ENCODE peak calls at places on chromosomes 5 and 9, in four cellular contexts. F is mucosa of descending colon; D is activated CD8-positive, alpha-beta memory T cell treated with anti-CD3 and anti-CD28 coated beads, Interleukin-2, amount 50 U/mL, for 4 hours; W is glomerular endothelial cell. N is an unnamed sample.

GRCh38 chr5:1568201-1568979 is 44.6 kb upstream of the LPCAT1 start:
- DNase-seq in D (no peak), W (peak), F (no peak), N (peak)

GRCh38 chr5:17359451-17359965 is 138.5 kb upstream of the TAF11L2 start:
- DNase-seq in D (no peak), F (peak), W (no peak), N (no peak)

GRCh38 chr5:76999451-76999850 is 30.8 kb upstream of the AGGF1 start:
- DNase-seq in D (no peak), W (no peak), F (no peak), N (no peak)

GRCh38 chr5:15794117-15794985 is 294.4 kb downstream of the FBXL7 start:
- DNase-seq in W (no peak), D (no peak), F (no peak), N (no peak)

GRCh38 chr9:112086627-112087026 is 88.5 kb downstream of the SUSD1 start:
- DNase-seq in W (no peak), D (no peak), F (no peak), N (no peak)

GRCh38 chr9:124212381-124213050 is 45.2 kb upstream of the NEK6 start:
- DNase-seq in D (peak), W (no peak), F (no peak), N (no peak)

GRCh38 chr5:141507387-141508091 is 18.7 kb downstream of the PCDHGC5 start:
- DNase-seq in F (no peak), D (no peak), W (no peak), N (no peak)

GRCh38 chr5:95486185-95486584 is 68.6 kb downstream of the SKIC3 start:
- DNase-seq in F (no peak), D (no peak), W (no peak), N (no peak)

GRCh38 chr9:92425578-92425977 is 1.3 kb upstream of the OMD start:
- DNase-seq in W (no peak), F (no peak), D (no peak), N (no peak)

GRCh38 chr9:129140397-129141065 is 29.3 kb downstream of the PTPA start:
- DNase-seq in F (peak), D (no peak), W (no peak), N (no peak)

GRCh38 chr5:43171926-43172325 is 20.1 kb upstream of the NIM1K start:
- DNase-seq in F (no peak), W (no peak), D (no peak), N (no peak)

GRCh38 chr5:69364414-69364813 is 4.9 kb downstream of the AK6 start:
- DNase-seq in D (no peak), W (peak), F (no peak), N (no peak)

GRCh38 chr5:52774005-52774410 is 13.7 kb upstream of the ITGA1 start:
- DNase-seq in D (no peak), W (no peak), F (no peak), N (no peak)

GRCh38 chr5:111853748-111854147 is 96.8 kb upstream of the NREP start:
- DNase-seq in D (no peak), F (no peak), W (no peak), N (no peak)

GRCh38 chr5:56676091-56676768 is 139.1 kb upstream of the MAP3K1 start:
- DNase-seq in W (no peak), F (no peak), D (no peak), N (no peak)

GRCh38 chr9:6441269-6441668 is 28.3 kb downstream of the UHRF2 start:
- DNase-seq in F (no peak), D (no peak), W (no peak), N (no peak)

GRCh38 chr9:76704601-76705204 is 59.5 kb upstream of the PCA3 start:
- DNase-seq in W (peak), D (no peak), F (peak), N (peak)

GRCh38 chr9:131524578-131525315 is 6.3 kb downstream of the UCK1 start:
- DNase-seq in W (no peak), D (no peak), F (no peak), N (no peak)

GRCh38 chr9:99015890-99016289 is 72.2 kb downstream of the COL15A1 start:
- DNase-seq in W (no peak), D (no peak), F (no peak), N (no peak)

GRCh38 chr5:120252839-120253238 is 211.3 kb upstream of the PRR16 start:
- DNase-seq in D (no peak), F (no peak), W (no peak), N (no peak)

GRCh38 chr5:178186417-178186816 is 754 bp downstream of the GMCL2 start:
- DNase-seq in W (no peak), D (no peak), F (no peak), N (no peak)

GRCh38 chr5:80507663-80508062 is 19.8 kb downstream of the FAM151B start:
- DNase-seq in F (no peak), W (no peak), D (no peak), N (no peak)

GRCh38 chr5:1011741-1012315 is 3.2 kb downstream of the NKD2 start:
- DNase-seq in W (no peak), F (no peak), D (no peak), N (no peak)

GRCh38 chr9:99385814-99386279 is 163.8 kb downstream of the SEC61B start:
- DNase-seq in F (no peak), W (no peak), D (no peak), N (no peak)

GRCh38 chr5:150544606-150545219 is 36.8 kb downstream of the NDST1 start:
- DNase-seq in D (peak), F (peak), W (no peak), N (no peak)

GRCh38 chr9:81626511-81626910 is 62.8 kb downstream of the TLE1 start:
- DNase-seq in W (no peak), F (no peak), D (no peak), N (no peak)

GRCh38 chr9:89137548-89138462 is 40.8 kb downstream of the SHC3 start:
- DNase-seq in D (no peak), F (peak), W (no peak), N (peak)

GRCh38 chr5:120624021-120624563 is 160.0 kb downstream of the PRR16 start:
- DNase-seq in W (no peak), D (no peak), F (no peak), N (no peak)

GRCh38 chr9:124293712-124294504 is 36.2 kb downstream of the NEK6 start:
- DNase-seq in D (no peak), F (no peak), W (no peak), N (no peak)

GRCh38 chr9:79637180-79637925 is 65.6 kb downstream of the TLE4 start:
- DNase-seq in D (no peak), F (no peak), W (no peak), N (no peak)

GRCh38 chr5:58459276-58459859 is 518 bp downstream of the PLK2 start:
- DNase-seq in D (no peak), F (peak), W (no peak), N (no peak)

GRCh38 chr9:75588808-75589207 is 301.7 kb upstream of the PCSK5 start:
- DNase-seq in W (no peak), F (no peak), D (no peak), N (no peak)

GRCh38 chr9:92795000-92795399 is 30.4 kb upstream of the BICD2 start:
- DNase-seq in W (no peak), F (no peak), D (no peak), N (no peak)

GRCh38 chr9:80085668-80086067 is 513.9 kb downstream of the TLE4 start:
- DNase-seq in F (no peak), W (no peak), D (no peak), N (no peak)

GRCh38 chr5:143080982-143081381 is 310.8 kb downstream of the ARHGAP26 start:
- DNase-seq in F (no peak), D (no peak), W (no peak), N (no peak)